ENCODE peak calls at places on chromosomes 13 and 19, in five cellular contexts. N is activated T-cell treated with anti-CD3 and anti-CD28 coated beads for 1 hour; L is PC-3; P is activated CD4-positive, alpha-beta T cell treated with anti-CD3 and anti-CD28 coated beads for 4 hours; W is NCI-H1105. B is an unnamed sample.

GRCh38 chr13:71242191-71242590 is 624.8 kb downstream of the DACH1 start:
- DNase-seq in N (no peak), L (no peak), P (no peak), W (peak), B (no peak)

GRCh38 chr19:5623397-5624153 is 692 bp downstream of the SAFB start:
- DNase-seq in N (no peak), L (no peak), P (no peak), W (no peak), B (no peak)

GRCh38 chr19:7883105-7883504 is 5.2 kb upstream of the LRRC8E start:
- DNase-seq in N (no peak), L (no peak), P (no peak), W (no peak), B (no peak)

GRCh38 chr13:40993987-40994386 is 25.1 kb downstream of the ELF1 start:
- DNase-seq in N (no peak), L (peak), P (no peak), W (peak), B (no peak)

GRCh38 chr13:47114030-47114429 is 217.2 kb upstream of the HTR2A start:
- DNase-seq in N (no peak), L (peak), P (no peak), W (no peak), B (no peak)

GRCh38 chr13:111398196-111398595 is 77.8 kb downstream of the TEX29 start:
- DNase-seq in N (no peak), L (no peak), P (no peak), W (no peak), B (no peak)

GRCh38 chr13:97921146-97921776 is 32.2 kb upstream of the IPO5 start:
- DNase-seq in N (no peak), L (no peak), P (no peak), W (no peak), B (no peak)

GRCh38 chr13:46586766-46587509 is 34.0 kb downstream of the LRCH1 start:
- DNase-seq in N (no peak), L (no peak), P (no peak), W (no peak), B (no peak)

GRCh38 chr19:39327318-39327717 is 6.7 kb upstream of the LRFN1 start:
- DNase-seq in N (no peak), L (no peak), P (no peak), W (no peak), B (no peak)

GRCh38 chr13:19845758-19846157 is 17.7 kb downstream of the ZMYM5 start:
- DNase-seq in N (no peak), L (peak), P (no peak), W (no peak), B (no peak)

GRCh38 chr13:110107568-110108347 is 199.2 kb downstream of the COL4A1 start:
- DNase-seq in N (no peak), L (no peak), P (no peak), W (no peak), B (no peak)

GRCh38 chr19:48696353-48697010 is 711 bp downstream of the FUT2 start:
- DNase-seq in N (peak), L (no peak), P (no peak), W (no peak), B (no peak)

GRCh38 chr13:51967482-51968446 is 43.5 kb downstream of the ATP7B start:
- DNase-seq in N (no peak), L (no peak), P (no peak), W (no peak), B (no peak)

GRCh38 chr19:3833578-3834348 is 35.1 kb downstream of the ZFR2 start:
- DNase-seq in N (no peak), L (no peak), P (no peak), W (no peak), B (no peak)

GRCh38 chr13:39364797-39365468 is 238.1 kb downstream of the LHFPL6 start:
- DNase-seq in N (no peak), L (peak), P (no peak), W (no peak), B (no peak)

GRCh38 chr19:38917921-38918491 is 6.0 kb upstream of the CCER2 start:
- DNase-seq in N (no peak), L (peak), P (no peak), W (no peak), B (no peak)

GRCh38 chr19:15934332-15935078 is at the start of gene CYP4F11:
- DNase-seq in N (no peak), L (peak), P (no peak), W (no peak), B (no peak)

GRCh38 chr19:441213-441823 is 19.5 kb downstream of the SHC2 start:
- DNase-seq in N (no peak), L (no peak), P (no peak), W (no peak), B (no peak)

GRCh38 chr13:99119686-99120085 is 81.0 kb upstream of the UBAC2 start:
- DNase-seq in N (no peak), L (no peak), P (peak), W (no peak), B (no peak)

GRCh38 chr19:44113784-44114390 is 688 bp downstream of the ZNF225 start:
- DNase-seq in N (no peak), L (no peak), P (peak), W (no peak), B (peak)

GRCh38 chr13:84873951-84874350 is 925.3 kb downstream of the SLITRK6 start:
- DNase-seq in N (no peak), L (no peak), P (no peak), W (no peak), B (no peak)

GRCh38 chr19:6041991-6042421 is 64.1 kb upstream of the RANBP3 start:
- DNase-seq in N (no peak), L (no peak), P (no peak), W (no peak), B (no peak)

GRCh38 chr13:21435710-21436151 is 23.4 kb downstream of the ZDHHC20 start:
- DNase-seq in N (peak), L (peak), P (peak), W (no peak), B (peak)

GRCh38 chr13:113813749-113814434 is 50.0 kb downstream of the GAS6 start:
- DNase-seq in N (no peak), L (no peak), P (no peak), W (no peak), B (no peak)

GRCh38 chr19:53467138-53467502 is 413 bp upstream of the ZNF813 start:
- DNase-seq in N (no peak), L (no peak), P (no peak), W (no peak), B (no peak)

GRCh38 chr19:13029893-13030292 is 34.6 kb downstream of the NFIX start:
- DNase-seq in N (no peak), L (peak), P (no peak), W (no peak), B (no peak)

GRCh38 chr19:11091343-11092153 is 2.3 kb downstream of the LDLR start:
- DNase-seq in N (no peak), L (peak), P (peak), W (no peak), B (no peak)

GRCh38 chr13:101408992-101409656 is 7.2 kb downstream of the NALCN start:
- DNase-seq in N (no peak), L (no peak), P (no peak), W (no peak), B (no peak)

GRCh38 chr13:112767506-112768471 is 78.0 kb downstream of the ATP11A start:
- DNase-seq in N (no peak), L (no peak), P (no peak), W (no peak), B (peak)

GRCh38 chr19:15863272-15863671 is 34.6 kb downstream of the CYP4F2 start:
- DNase-seq in N (no peak), L (no peak), P (no peak), W (no peak), B (no peak)

GRCh38 chr13:95027638-95028037 is 273.6 kb downstream of the ABCC4 start:
- DNase-seq in N (no peak), L (no peak), P (no peak), W (no peak), B (no peak)

GRCh38 chr19:17405250-17406038 is at the start of gene BST2:
- DNase-seq in N (peak), L (no peak), P (peak), W (no peak), B (peak)

B was measured in GM13976.